ENCODE peak calls at places on chromosome 3, in five cellular contexts. K is fibroblast of villous mesenchyme; R is CD4-positive, alpha-beta T cell; L is osteocyte; D is left ventricle myocardium inferior. B is an unnamed sample.

GRCh38 chr3:144197116-144197515 is 225.5 kb downstream of the DIPK2A start:
- DNase-seq in D (no peak), R (no peak), L (no peak), K (no peak), B (no peak)

GRCh38 chr3:82423485-82423884 is 662.0 kb upstream of the GBE1 start:
- DNase-seq in L (no peak), R (no peak), D (no peak), K (no peak), B (no peak)

GRCh38 chr3:94069242-94069813 is 6.5 kb downstream of the NSUN3 start:
- DNase-seq in L (no peak), R (no peak), K (peak), D (no peak), B (no peak)

GRCh38 chr3:152272771-152273242 is 4.1 kb downstream of the MBNL1 start:
- DNase-seq in K (peak), R (no peak), L (no peak), D (no peak), B (no peak)

GRCh38 chr3:181694805-181695660 is 16.7 kb upstream of the SOX2 start:
- DNase-seq in D (peak), K (no peak), R (no peak), L (no peak), B (no peak)

GRCh38 chr3:121951291-121951690 is 57.1 kb downstream of the SLC15A2 start:
- DNase-seq in L (no peak), R (no peak), D (no peak), K (peak), B (no peak)

GRCh38 chr3:31004025-31004678 is 109.7 kb upstream of the GADL1 start:
- DNase-seq in K (peak), D (no peak), R (no peak), L (no peak), B (no peak)

GRCh38 chr3:21544076-21544462 is 206.9 kb downstream of the ZNF385D start:
- DNase-seq in R (no peak), L (no peak), D (no peak), K (no peak), B (no peak)

GRCh38 chr3:37858742-37859141 is 2.9 kb upstream of the CTDSPL start:
- DNase-seq in L (no peak), K (no peak), R (no peak), D (no peak), B (no peak)

GRCh38 chr3:158768881-158769518 is 32.9 kb upstream of the MFSD1 start:
- DNase-seq in R (no peak), D (no peak), K (peak), L (no peak), B (no peak)

GRCh38 chr3:107870989-107871638 is 219.7 kb downstream of the CD47 start:
- DNase-seq in L (no peak), D (no peak), K (no peak), R (no peak), B (no peak)

GRCh38 chr3:127149621-127150310 is 43.2 kb upstream of the PRR23E start:
- DNase-seq in D (no peak), L (no peak), K (no peak), R (no peak), B (no peak)

GRCh38 chr3:192409203-192409837 is 318.0 kb downstream of the FGF12 start:
- DNase-seq in L (no peak), R (no peak), K (no peak), D (peak), B (no peak)

GRCh38 chr3:27824312-27825200 is 102.4 kb upstream of the EOMES start:
- DNase-seq in K (no peak), L (no peak), D (no peak), R (no peak), B (no peak)

GRCh38 chr3:190883141-190883540 is 20.6 kb upstream of the GMNC start:
- DNase-seq in D (no peak), K (no peak), R (no peak), L (no peak), B (no peak)

GRCh38 chr3:15267502-15267901 is 61.5 kb downstream of the CAPN7 start:
- DNase-seq in D (no peak), R (no peak), L (no peak), K (no peak), B (no peak)
- TF ChIP-seq CTCF in D (no peak), R (no peak), L (no peak), K (no peak), B (no peak)

GRCh38 chr3:117898722-117899121 is 1135.9 kb downstream of the IGSF11 start:
- DNase-seq in D (no peak), R (no peak), K (peak), L (no peak), B (no peak)
- TF ChIP-seq CTCF in D (no peak), R (no peak), K (peak), L (peak), B (no peak)

DNA sequence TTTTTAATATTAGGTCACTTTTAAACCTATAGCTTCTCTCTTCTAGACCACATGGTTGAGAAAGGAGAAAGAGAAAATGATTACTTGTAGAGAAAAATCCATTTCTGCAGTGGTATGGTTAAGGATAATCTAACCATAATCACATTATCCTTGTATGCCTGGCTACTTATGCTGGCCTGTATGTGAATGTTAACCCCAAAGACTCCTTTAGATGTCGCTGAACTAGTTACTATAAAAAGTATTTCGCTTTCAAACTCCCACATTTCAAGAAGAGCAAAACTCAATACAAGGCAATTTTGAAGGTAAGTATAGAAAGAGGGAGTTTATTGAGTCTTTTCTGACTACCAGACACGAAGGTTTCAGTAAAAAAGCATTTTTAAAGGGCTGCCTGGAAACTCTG is 2.2 kb downstream of the KCTD6 start:
- DNase-seq in R (no peak), D (no peak), L (no peak), K (no peak), B (no peak)
- TF ChIP-seq CTCF in R (no peak), D (no peak), L (peak), K (no peak), B (no peak)

DNA sequence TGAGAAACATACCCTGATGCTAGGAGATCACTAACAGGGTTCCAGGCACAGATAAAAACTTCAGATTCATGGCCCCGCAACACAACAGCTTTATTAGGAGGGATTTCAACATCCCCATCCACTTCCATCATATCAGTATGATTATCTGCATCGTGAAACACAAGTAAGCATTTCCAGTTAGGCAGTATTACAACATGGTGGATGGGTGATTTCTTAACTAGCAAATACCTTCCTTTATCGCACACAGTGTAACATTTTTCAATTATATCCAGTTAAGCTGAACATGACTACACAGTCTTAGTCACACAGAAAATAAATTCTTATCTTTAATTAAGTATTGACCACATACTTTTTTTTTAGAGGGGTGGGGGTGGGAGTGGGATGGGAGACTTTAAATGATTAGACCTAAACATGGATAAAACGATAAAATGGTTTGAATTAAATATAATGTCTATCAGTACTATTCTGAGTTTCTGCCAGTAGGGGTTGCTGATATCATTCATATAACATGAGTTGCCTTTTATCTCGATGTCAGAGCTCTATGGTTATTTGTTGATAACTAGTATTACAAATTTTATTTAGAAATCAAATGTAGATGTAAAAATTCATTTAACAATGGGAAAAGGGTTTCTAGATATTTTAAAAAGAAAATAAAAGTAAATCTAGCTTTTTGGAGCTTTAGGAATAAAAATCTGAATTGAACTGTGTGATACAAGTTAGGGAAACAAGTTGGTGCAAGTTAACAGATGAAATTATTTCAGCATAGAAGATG is 146.6 kb downstream of the TBL1XR1 start:
- DNase-seq in K (peak), L (no peak), D (no peak), R (no peak), B (no peak)
- TF ChIP-seq CTCF in K (peak), L (peak), D (peak), R (peak), B (peak)

GRCh38 chr3:40191850-40192448 is 117.6 kb upstream of the EIF1B start:
- DNase-seq in K (peak), D (peak), L (peak), R (peak), B (peak)
- TF ChIP-seq CTCF in K (peak), D (peak), L (peak), R (peak), B (peak)

B was measured in natural killer cell.